ENCODE peak calls at places on chromosomes 11 and 22, in six cellular contexts. R is H9, I is pancreas, H is heart right ventricle, U is endothelial cell of umbilical vein, Y is upper lobe of left lung. A is an unnamed sample. For H3K4me1, the result is how much of the 10 kb centered on the place peaks cover.

GRCh38 chr22:25759825-25760231 is 17.8 kb downstream of the MYO18B start:
- DNase-seq in R (no peak), Y (no peak), I (no peak), U (peak), H (no peak), A (no peak)

GRCh38 chr11:116984589-116984988 is 113.6 kb downstream of the SIK3 start:
- DNase-seq in I (no peak), R (no peak), U (no peak), Y (no peak), H (no peak), A (no peak)

GRCh38 chr11:64098318-64098831 is 62.6 kb downstream of the FLRT1 start:
- DNase-seq in Y (no peak), R (no peak), H (no peak), I (no peak), U (no peak), A (no peak)

GRCh38 chr11:6404341-6405038 is 14.2 kb downstream of the SMPD1 start:
- DNase-seq in H (no peak), U (no peak), R (no peak), I (no peak), Y (peak), A (no peak)

GRCh38 chr11:12560861-12561260 is 113.4 kb upstream of the TEAD1 start:
- DNase-seq in I (no peak), R (no peak), Y (no peak), H (no peak), U (no peak), A (no peak)

GRCh38 chr22:19620742-19621371 is 93.4 kb upstream of the SEPTIN5 start:
- DNase-seq in Y (no peak), R (no peak), I (no peak), H (no peak), U (peak), A (no peak)

GRCh38 chr11:94851864-94852581 is 83.9 kb downstream of the AMOTL1 start:
- DNase-seq in Y (no peak), H (no peak), U (no peak), R (no peak), I (no peak), A (no peak)

GRCh38 chr11:117022526-117022925 is 75.7 kb downstream of the SIK3 start:
- DNase-seq in U (no peak), H (no peak), Y (no peak), I (no peak), R (no peak), A (no peak)

GRCh38 chr11:121082670-121083069 is 18.4 kb upstream of the TECTA start:
- DNase-seq in R (peak), H (no peak), I (no peak), Y (no peak), U (peak), A (no peak)

GRCh38 chr22:17664414-17665045 is 26.0 kb downstream of the BCL2L13 start:
- DNase-seq in R (no peak), I (no peak), Y (no peak), H (no peak), U (no peak), A (no peak)

GRCh38 chr11:9090488-9091043 is 833 bp downstream of the SCUBE2 start:
- DNase-seq in R (no peak), H (no peak), I (no peak), U (peak), Y (peak), A (no peak)

GRCh38 chr11:69292221-69292648 is 1.7 kb upstream of the MYEOV start:
- DNase-seq in I (no peak), H (peak), Y (peak), R (peak), U (peak), A (no peak)

GRCh38 chr22:46193898-46194310 is 43.6 kb downstream of the PPARA start:
- DNase-seq in Y (no peak), R (no peak), H (no peak), U (no peak), I (no peak), A (no peak)

GRCh38 chr22:46198274-46198673 is 47.9 kb downstream of the PPARA start:
- DNase-seq in I (no peak), Y (no peak), H (no peak), U (no peak), R (no peak), A (no peak)

GRCh38 chr22:46192210-46192993 is 42.1 kb downstream of the PPARA start:
- DNase-seq in R (no peak), Y (no peak), U (no peak), I (no peak), H (no peak), A (no peak)

GRCh38 chr22:46196268-46196667 is 45.9 kb downstream of the PPARA start:
- DNase-seq in Y (peak), U (no peak), R (no peak), H (peak), I (no peak), A (no peak)

DNA sequence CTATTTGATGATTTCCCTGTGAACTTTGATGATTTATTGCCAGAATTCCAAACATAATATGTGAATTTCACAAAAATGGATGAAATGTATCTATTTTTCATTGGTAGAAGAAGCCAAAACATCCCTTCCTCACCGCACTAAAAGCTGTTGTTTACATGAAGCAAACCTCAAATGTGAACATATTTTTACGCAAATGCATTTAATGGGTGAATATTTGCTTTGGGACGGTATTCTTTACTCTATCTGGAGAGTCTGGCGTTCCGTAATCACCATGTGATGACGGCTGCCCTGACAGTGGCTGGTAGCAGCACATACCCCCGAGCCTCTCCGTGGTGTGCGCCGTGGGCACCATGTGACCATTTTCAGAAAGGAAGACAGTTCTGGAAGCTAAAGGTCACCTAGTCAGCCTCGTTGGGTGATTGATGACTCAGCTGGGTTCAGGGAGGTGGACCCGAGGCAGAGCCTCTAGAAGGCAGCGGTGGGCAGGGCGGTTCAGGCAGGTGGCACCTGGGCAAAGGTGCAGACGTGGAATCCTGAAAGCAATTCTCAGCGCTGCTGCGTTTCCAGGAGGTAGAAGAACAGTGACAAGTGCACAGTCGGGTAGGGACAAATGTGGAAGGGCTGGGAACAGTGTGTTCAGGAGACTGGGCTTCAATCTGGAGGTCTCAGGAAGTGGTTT is 45.3 kb downstream of the PPARA start:
- DNase-seq in Y (peak), R (no peak), U (no peak), I (no peak), H (no peak), A (no peak)
- H3K27ac ChIP-seq in Y (no peak), R (no peak), U (no peak), I (no peak), H (peak), A (no peak)

DNA sequence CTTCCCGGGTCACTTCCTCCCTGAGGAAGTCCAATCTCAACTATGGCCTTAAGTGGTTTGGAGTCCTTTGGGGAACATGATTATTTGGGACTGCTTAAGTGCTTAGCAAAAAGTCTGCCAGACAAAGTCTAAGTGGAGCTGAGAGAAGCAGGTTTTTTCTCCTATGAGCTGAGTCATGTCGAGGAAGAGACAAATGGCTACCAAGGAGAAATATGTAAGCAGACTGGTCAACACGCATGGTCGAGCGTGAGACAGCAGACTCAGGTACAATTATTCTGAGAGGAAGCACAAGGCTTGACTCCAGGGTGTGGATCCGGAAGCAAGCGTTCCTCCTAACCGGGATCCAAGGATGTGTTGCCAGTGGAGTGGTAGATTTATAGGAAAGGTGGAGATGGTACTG is 30.6 kb downstream of the UBASH3B start:
- DNase-seq in I (no peak), Y (no peak), R (no peak), U (no peak), H (no peak), A (no peak)
- H3K4me1 ChIP-seq in I (under half), Y (under half), R (under half), U (under half), H (under half), A (under half)

GRCh38 chr11:86243377-86243776 is 1.2 kb upstream of the EED start:
- DNase-seq in Y (no peak), H (no peak), U (no peak), R (no peak), I (no peak), A (no peak)
- H3K27ac ChIP-seq in Y (peak), H (no peak), U (no peak), R (no peak), I (peak), A (no peak)

GRCh38 chr22:37898441-37899181 is 7.5 kb upstream of the MICALL1 start:
- DNase-seq in U (no peak), Y (peak), I (peak), H (no peak), R (peak), A (no peak)
- H3K4me1 ChIP-seq in U (under half), Y (half or more), I (under half), H (under half), R (under half), A (half or more)

GRCh38 chr11:118915941-118916841 is 9.5 kb downstream of the BCL9L start:
- DNase-seq in H (no peak), U (no peak), I (peak), R (no peak), Y (no peak), A (no peak)
- H3K27ac ChIP-seq in H (peak), U (no peak), I (peak), R (no peak), Y (peak), A (peak)

GRCh38 chr11:27440090-27440489 is 32.5 kb downstream of the LGR4 start:
- DNase-seq in Y (no peak), I (no peak), R (no peak), U (no peak), H (no peak), A (no peak)

GRCh38 chr11:27444801-27445215 is 27.8 kb downstream of the LGR4 start:
- DNase-seq in Y (no peak), R (peak), U (no peak), H (no peak), I (no peak), A (no peak)

GRCh38 chr11:27447288-27447914 is 25.2 kb downstream of the LGR4 start:
- DNase-seq in H (no peak), R (no peak), Y (no peak), I (no peak), U (no peak), A (no peak)

GRCh38 chr11:27443746-27444465 is 28.7 kb downstream of the LGR4 start:
- DNase-seq in Y (no peak), I (no peak), U (no peak), R (no peak), H (no peak), A (no peak)

GRCh38 chr11:27445625-27446024 is 27.0 kb downstream of the LGR4 start:
- DNase-seq in Y (no peak), I (no peak), H (no peak), R (no peak), U (no peak), A (no peak)
- H3K4me1 ChIP-seq in Y (under half), I (under half), H (under half), R (under half), U (under half), A (under half)

GRCh38 chr11:1460994-1461805 is 25.4 kb downstream of the MOB2 start:
- DNase-seq in R (no peak), I (no peak), Y (peak), H (no peak), U (no peak), A (no peak)
- H3K27ac ChIP-seq in R (no peak), I (no peak), Y (peak), H (no peak), U (no peak), A (peak)

GRCh38 chr11:125166347-125166841 is 1.8 kb downstream of the PKNOX2 start:
- DNase-seq in I (no peak), Y (peak), H (peak), R (peak), U (no peak), A (no peak)

GRCh38 chr11:125167292-125167953 is 2.9 kb downstream of the PKNOX2 start:
- DNase-seq in H (peak), U (no peak), Y (peak), R (no peak), I (peak), A (no peak)

GRCh38 chr11:125168875-125169537 is 4.5 kb downstream of the PKNOX2 start:
- DNase-seq in I (no peak), Y (no peak), R (no peak), U (no peak), H (no peak), A (no peak)

GRCh38 chr11:125166903-125167291 is 2.3 kb downstream of the PKNOX2 start:
- DNase-seq in H (no peak), I (no peak), Y (no peak), R (no peak), U (no peak), A (no peak)

DNA sequence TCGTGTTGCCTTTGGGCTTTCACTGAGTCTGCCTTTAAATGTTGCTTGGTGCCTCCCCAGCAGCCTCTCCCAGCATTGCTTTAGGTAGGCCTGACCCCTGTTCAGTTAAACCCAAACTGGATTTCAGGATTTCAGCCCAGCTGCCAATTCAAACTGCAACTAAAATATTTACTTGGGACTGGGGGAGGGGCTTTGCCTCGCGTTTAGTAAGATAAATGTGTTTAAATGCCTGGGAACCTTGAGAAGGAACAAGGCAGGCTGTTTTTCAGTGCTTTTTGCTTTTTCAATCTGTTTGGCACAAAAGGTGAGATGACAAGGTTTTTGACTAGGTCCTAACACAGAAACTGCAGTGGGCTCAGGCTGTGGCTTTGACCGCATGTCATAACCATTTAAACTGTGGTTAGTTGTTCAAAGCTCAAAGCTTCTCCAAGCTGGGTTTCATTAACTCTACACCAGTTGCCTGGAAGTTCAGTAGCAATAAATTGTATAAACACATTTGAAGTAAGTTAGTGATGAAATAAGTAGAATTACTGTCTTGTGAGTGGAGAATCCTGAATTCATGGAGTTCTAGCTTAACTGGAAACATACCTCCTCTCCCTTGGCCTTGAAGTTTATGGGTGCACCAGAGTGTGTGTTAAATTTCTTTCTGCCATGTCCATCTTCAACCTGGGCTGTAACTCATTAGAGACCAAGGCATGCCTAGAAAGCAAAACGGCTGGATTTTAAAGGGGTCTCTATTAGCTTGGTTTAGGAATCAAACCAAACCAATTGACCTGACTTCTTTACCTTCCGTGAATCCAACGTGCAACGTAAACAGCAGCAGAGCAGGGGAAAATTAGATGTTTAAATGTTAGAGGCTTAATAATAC is 3.6 kb downstream of the PKNOX2 start:
- DNase-seq in Y (no peak), H (no peak), I (peak), R (no peak), U (no peak), A (no peak)
- H3K4me1 ChIP-seq in Y (under half), H (under half), I (under half), R (under half), U (under half), A (under half)

GRCh38 chr22:37174964-37175363 is 13.1 kb downstream of the C1QTNF6 start:
- DNase-seq in U (no peak), R (no peak), I (no peak), H (no peak), Y (no peak), A (no peak)

GRCh38 chr22:37177221-37177620 is 10.8 kb downstream of the C1QTNF6 start:
- DNase-seq in H (no peak), U (no peak), R (no peak), Y (no peak), I (no peak), A (peak)

GRCh38 chr22:37175414-37176144 is 12.5 kb downstream of the C1QTNF6 start:
- DNase-seq in Y (no peak), R (no peak), I (no peak), U (no peak), H (no peak), A (peak)

GRCh38 chr22:37177755-37178154 is 10.3 kb downstream of the C1QTNF6 start:
- DNase-seq in R (no peak), Y (no peak), I (no peak), H (no peak), U (no peak), A (no peak)

DNA sequence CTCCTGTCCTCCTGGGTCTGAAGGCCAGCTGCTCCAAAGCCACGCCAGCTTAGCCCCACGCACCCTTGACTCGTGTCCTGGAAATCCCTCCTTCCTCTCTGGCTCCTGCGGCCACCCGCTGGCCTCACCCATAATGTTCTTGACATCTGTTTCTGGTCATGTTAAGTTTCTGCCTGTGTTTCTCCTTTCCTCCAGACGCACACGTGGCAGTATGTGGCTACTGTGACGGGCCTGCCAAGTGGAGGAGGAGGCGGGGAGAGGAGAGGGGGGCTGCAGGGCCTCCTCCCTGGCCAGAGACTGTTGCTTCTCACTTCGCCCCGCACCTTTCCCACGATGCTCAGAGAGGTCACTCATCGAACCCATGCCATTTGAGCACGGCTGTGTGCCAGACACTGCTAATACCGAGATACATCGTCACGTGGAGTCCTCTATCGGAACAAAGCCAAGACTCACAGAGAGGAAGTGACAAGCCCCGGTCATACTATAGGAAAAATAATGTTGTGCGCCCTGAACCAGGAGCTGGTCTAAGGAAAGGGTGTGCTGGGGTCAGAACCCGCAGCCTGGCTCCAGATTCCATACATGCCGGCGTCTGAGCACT is 11.5 kb downstream of the C1QTNF6 start:
- DNase-seq in H (peak), U (peak), Y (no peak), R (no peak), I (peak), A (peak)
- H3K27ac ChIP-seq in H (peak), U (peak), Y (peak), R (no peak), I (no peak), A (peak)

DNA sequence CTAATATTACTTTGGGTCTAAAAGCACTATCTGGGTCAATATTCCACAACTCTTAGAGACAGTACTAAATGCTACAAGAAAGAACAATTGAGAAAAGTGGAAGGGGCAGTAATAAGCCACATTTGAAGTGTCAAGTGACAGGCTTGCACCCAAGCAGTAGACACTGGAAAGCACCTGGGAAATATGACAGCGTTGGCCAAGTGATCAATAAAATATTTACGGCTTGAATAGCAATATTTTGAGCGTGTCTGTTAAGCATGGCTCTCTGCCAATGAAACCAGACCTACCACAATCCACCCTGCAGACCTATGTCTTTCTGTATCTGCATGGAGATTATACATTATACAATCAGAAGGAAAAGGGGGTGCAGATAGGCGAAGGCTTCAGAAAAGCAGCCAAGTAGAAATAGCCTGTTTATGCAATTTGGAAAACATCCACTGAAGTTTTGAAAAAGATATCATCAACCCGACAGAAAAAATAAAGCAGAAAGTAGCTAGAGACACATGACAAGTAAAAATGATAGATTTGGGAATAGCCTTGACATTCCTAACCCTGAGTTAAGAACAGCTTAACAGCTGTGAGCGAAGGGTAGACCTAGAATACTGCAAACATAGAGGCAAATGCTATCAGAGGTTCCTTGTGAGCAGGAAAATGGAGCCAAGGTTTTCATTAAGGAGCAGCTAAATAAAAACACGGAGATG is 71.4 kb downstream of the ETS1 start:
- DNase-seq in H (no peak), Y (no peak), I (no peak), R (no peak), U (no peak), A (no peak)
- H3K4me1 ChIP-seq in H (half or more), Y (half or more), I (under half), R (under half), U (under half), A (under half)

A was measured in suprapubic skin.